ENCODE peak calls at places on chromosomes 12 and 14, in five cellular contexts. D, U, J, T and I are unnamed samples.

GRCh38 chr12:29741342-29742241 is 42.1 kb downstream of the TMTC1 start:
- DNase-seq in D (no peak), J (peak), U (no peak), T (no peak), I (no peak)

GRCh38 chr12:38374751-38375150 is 58.2 kb downstream of the ALG10B start:
- DNase-seq in T (no peak), U (no peak), J (no peak), D (no peak), I (no peak)

GRCh38 chr12:65637774-65638173 is 186.5 kb upstream of the HMGA2 start:
- DNase-seq in U (no peak), T (no peak), J (peak), D (no peak), I (no peak)

GRCh38 chr12:111443586-111443985 is 37.9 kb downstream of the SH2B3 start:
- DNase-seq in D (no peak), T (no peak), J (peak), U (no peak), I (peak)

GRCh38 chr14:64053694-64054669 is 201.2 kb downstream of the SYNE2 start:
- DNase-seq in D (no peak), J (peak), T (no peak), U (no peak), I (no peak)

GRCh38 chr14:60561845-60562746 is 53.1 kb downstream of the SIX6 start:
- DNase-seq in J (peak), U (peak), T (peak), D (peak), I (peak)

GRCh38 chr14:33682746-33683145 is 268.1 kb downstream of the EGLN3 start:
- DNase-seq in D (no peak), T (peak), U (no peak), J (no peak), I (no peak)

GRCh38 chr14:26276757-26277156 is 321.1 kb downstream of the NOVA1 start:
- DNase-seq in T (peak), J (no peak), D (peak), U (no peak), I (no peak)

GRCh38 chr12:110176745-110177144 is 52.6 kb downstream of the IFT81 start:
- DNase-seq in D (no peak), J (no peak), U (no peak), T (no peak), I (no peak)

GRCh38 chr14:104138098-104138890 is at the start of gene KIF26A:
- DNase-seq in U (no peak), T (peak), D (peak), J (peak), I (peak)

GRCh38 chr12:1054103-1054838 is 63.2 kb downstream of the ERC1 start:
- DNase-seq in D (peak), T (peak), U (peak), J (no peak), I (no peak)

GRCh38 chr14:52494444-52494843 is 57.9 kb downstream of the TXNDC16 start:
- DNase-seq in J (no peak), T (no peak), D (no peak), U (no peak), I (no peak)

GRCh38 chr14:93892923-93893549 is 34.1 kb upstream of the FAM181A start:
- DNase-seq in J (peak), D (peak), U (peak), T (peak), I (peak)

GRCh38 chr14:63853831-63854293 is 1.1 kb downstream of the SYNE2 start:
- DNase-seq in U (no peak), T (peak), J (peak), D (peak), I (peak)

GRCh38 chr12:29565727-29566126 is 68.2 kb upstream of the OVCH1 start:
- DNase-seq in J (no peak), D (no peak), U (no peak), T (no peak), I (no peak)

GRCh38 chr12:115357681-115358080 is 673.7 kb upstream of the TBX3 start:
- DNase-seq in U (no peak), D (no peak), T (peak), J (no peak), I (no peak)

GRCh38 chr12:121124402-121125109 is 8.1 kb upstream of the P2RX7 start:
- DNase-seq in T (peak), U (no peak), D (no peak), J (peak), I (peak)

GRCh38 chr12:19031032-19031431 is 98.5 kb upstream of the PLEKHA5 start:
- DNase-seq in D (no peak), T (peak), U (no peak), J (peak), I (peak)

GRCh38 chr12:82057770-82058169 is 298.6 kb upstream of the PPFIA2 start:
- DNase-seq in J (no peak), U (no peak), D (no peak), T (peak), I (no peak)

GRCh38 chr14:99681832-99682148 is 2.3 kb upstream of the CYP46A1 start:
- DNase-seq in T (no peak), U (no peak), D (no peak), J (no peak), I (peak)

GRCh38 chr12:18045446-18046001 is 44.5 kb downstream of the RERGL start:
- DNase-seq in U (no peak), T (no peak), J (no peak), D (no peak), I (no peak)

GRCh38 chr12:32084017-32084688 is 22.5 kb upstream of the BICD1 start:
- DNase-seq in T (no peak), J (no peak), U (no peak), D (no peak), I (no peak)

GRCh38 chr12:127899981-127900380 is 367.0 kb upstream of the TMEM132C start:
- DNase-seq in T (no peak), D (no peak), U (no peak), J (no peak), I (no peak)

GRCh38 chr12:5328669-5329068 is 103.2 kb upstream of the NTF3 start:
- DNase-seq in U (no peak), D (no peak), T (no peak), J (no peak), I (no peak)

GRCh38 chr12:92973614-92974013 is 44.5 kb upstream of the EEA1 start:
- DNase-seq in J (peak), U (no peak), T (no peak), D (no peak), I (peak)

GRCh38 chr14:21475767-21476525 is 813 bp downstream of the RAB2B start:
- DNase-seq in T (no peak), D (no peak), J (no peak), U (no peak), I (no peak)

GRCh38 chr14:39229222-39229543 is 4.5 kb upstream of the MIA2 start:
- DNase-seq in T (peak), J (no peak), U (no peak), D (no peak), I (no peak)

GRCh38 chr12:124440841-124441381 is 126.5 kb downstream of the NCOR2 start:
- DNase-seq in U (no peak), D (no peak), T (no peak), J (no peak), I (peak)

GRCh38 chr14:70057519-70058136 is 131.1 kb downstream of the SLC8A3 start:
- DNase-seq in D (no peak), T (no peak), U (no peak), J (no peak), I (no peak)

GRCh38 chr14:70048313-70048654 is 140.5 kb downstream of the SLC8A3 start:
- DNase-seq in T (no peak), U (no peak), D (no peak), J (no peak), I (no peak)

GRCh38 chr14:70047598-70048312 is 141.0 kb downstream of the SLC8A3 start:
- DNase-seq in U (no peak), J (no peak), D (no peak), T (no peak), I (no peak)

DNA sequence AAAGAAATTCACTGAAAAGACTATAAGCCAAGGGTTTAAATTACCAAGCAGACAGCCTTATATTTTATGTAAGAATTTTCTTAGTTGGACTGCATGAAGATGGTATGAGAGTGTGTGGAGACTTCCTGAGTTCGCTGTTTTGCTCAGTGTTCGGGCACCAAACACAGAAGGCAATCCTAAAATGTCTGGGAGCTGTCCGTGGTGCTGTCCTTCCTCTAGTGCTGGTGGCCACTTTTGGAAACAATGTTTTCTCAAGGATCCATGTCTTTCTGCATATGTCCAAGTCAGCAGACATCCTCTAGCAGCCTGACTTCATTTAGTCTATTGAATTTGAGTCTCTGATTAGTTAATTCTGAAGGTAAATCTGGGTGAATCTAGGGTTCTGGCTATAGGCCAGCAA is 135.8 kb downstream of the SLC8A3 start:
- DNase-seq in J (peak), T (peak), D (peak), U (no peak), I (peak)
- H3K27ac ChIP-seq in J (no peak), T (no peak), D (no peak), U (no peak), I (no peak)

DNA sequence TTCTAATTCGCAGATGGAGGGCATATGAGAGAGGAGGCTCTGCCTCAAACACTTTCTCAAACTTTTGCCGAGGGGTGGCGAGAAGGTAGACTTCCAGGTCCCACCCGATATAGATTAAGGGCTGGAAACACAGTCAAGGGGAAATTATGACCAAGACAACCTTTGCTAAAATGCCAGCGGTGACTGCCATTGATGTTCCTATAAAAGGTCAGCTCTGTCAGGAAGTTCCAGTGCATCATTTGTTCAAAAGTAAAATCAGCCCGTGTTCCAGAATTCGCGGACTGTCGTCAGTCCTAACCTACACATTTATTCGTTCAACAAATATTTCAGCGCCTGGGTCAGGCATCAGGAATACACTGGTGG is 818 bp upstream of the PAPOLA start:
- DNase-seq in D (no peak), U (no peak), J (no peak), T (no peak), I (no peak)
- H2BK5ac ChIP-seq in D (no peak), U (peak), J (no peak), T (no peak), I (peak)

GRCh38 chr14:28407931-28408330 is 358.7 kb upstream of the FOXG1 start:
- DNase-seq in T (no peak), D (no peak), U (no peak), J (no peak), I (no peak)
- H3K27ac ChIP-seq in T (no peak), D (no peak), U (no peak), J (no peak), I (no peak)

GRCh38 chr14:71022015-71022919 is 115.0 kb downstream of the PCNX1 start:
- DNase-seq in D (no peak), J (no peak), T (no peak), U (no peak), I (no peak)
- H2BK5ac ChIP-seq in D (no peak), J (no peak), T (no peak), U (no peak), I (no peak)

GRCh38 chr12:53255993-53256392 is 12.1 kb upstream of the ESPL1 start:
- DNase-seq in T (no peak), J (no peak), U (no peak), D (no peak), I (no peak)
- H3K27ac ChIP-seq in T (no peak), J (no peak), U (no peak), D (no peak), I (no peak)

GRCh38 chr14:24233538-24233866 is 773 bp downstream of the GMPR2 start:
- DNase-seq in U (no peak), J (no peak), D (no peak), T (peak), I (peak)
- H2BK5ac ChIP-seq in U (peak), J (no peak), D (no peak), T (no peak), I (no peak)

GRCh38 chr14:41051801-41052200 is 554.9 kb upstream of the LRFN5 start:
- DNase-seq in T (peak), J (no peak), D (no peak), U (peak), I (no peak)

DNA sequence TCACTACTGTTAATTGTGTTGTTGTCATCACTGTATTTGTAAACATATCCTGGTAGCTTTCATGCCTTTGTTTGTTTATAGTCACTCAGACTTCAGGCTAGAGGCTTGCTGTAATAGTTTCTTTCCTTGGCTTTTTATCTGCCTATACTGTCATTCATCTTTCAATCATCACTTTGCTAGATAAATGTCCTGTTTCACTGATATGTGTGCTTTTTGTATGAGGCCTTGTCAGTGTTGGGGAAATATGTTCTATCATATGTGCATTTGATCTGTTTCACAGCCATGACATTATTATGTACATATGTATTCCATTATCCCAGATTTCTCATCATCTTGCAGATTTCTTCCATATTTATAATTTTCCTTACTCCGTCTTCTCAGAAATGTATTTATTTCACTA is 558.9 kb upstream of the LRFN5 start:
- DNase-seq in T (no peak), U (no peak), J (no peak), D (no peak), I (no peak)
- H3K27ac ChIP-seq in T (no peak), U (no peak), J (no peak), D (no peak), I (no peak)